ENCODE peak calls at places on chromosomes 7 and 10, in nine cellular contexts. B is mucosa of descending colon, T is adrenal gland, Y is fibroblast of the aortic adventitia, J is NB4, X is PC-9, U is AG10803, M is fibroblast of villous mesenchyme, C is cardiac fibroblast. G is an unnamed sample.

GRCh38 chr7:20085086-20085485 is 132.1 kb downstream of the MACC1 start:
- DNase-seq in T (no peak), B (no peak), J (no peak), X (no peak), U (peak), M (peak), Y (peak), C (peak), G (peak)

GRCh38 chr7:141500608-141501007 is 50.6 kb upstream of the AGK start:
- DNase-seq in J (no peak), Y (no peak), B (no peak), T (no peak), X (no peak), U (no peak), M (no peak), C (no peak), G (no peak)

GRCh38 chr7:70520604-70521003 is 611.3 kb upstream of the GALNT17 start:
- DNase-seq in X (no peak), C (no peak), B (no peak), T (no peak), J (no peak), Y (peak), M (no peak), U (peak), G (peak)

GRCh38 chr7:125828153-125828690 is 898.6 kb upstream of the POT1 start:
- DNase-seq in X (no peak), Y (peak), J (no peak), B (no peak), T (no peak), M (no peak), C (no peak), U (no peak), G (no peak)

GRCh38 chr10:110865184-110865803 is 6.4 kb upstream of the PDCD4 start:
- DNase-seq in B (no peak), M (peak), U (peak), J (no peak), T (no peak), X (peak), C (peak), Y (peak), G (peak)

GRCh38 chr7:107659666-107660065 is 962 bp upstream of the SLC26A4 start:
- DNase-seq in B (no peak), U (peak), X (no peak), M (peak), C (peak), T (no peak), J (peak), Y (peak), G (peak)

GRCh38 chr7:107173191-107173590 is 4.4 kb downstream of the HBP1 start:
- DNase-seq in Y (no peak), X (no peak), T (no peak), B (no peak), J (no peak), C (no peak), U (no peak), M (no peak), G (no peak)

GRCh38 chr10:68330852-68331454 is 911 bp upstream of the HNRNPH3 start:
- DNase-seq in M (peak), Y (peak), B (no peak), C (peak), U (peak), J (no peak), X (peak), T (peak), G (peak)

GRCh38 chr7:23022258-23022745 is 8.4 kb upstream of the HYCC1 start:
- DNase-seq in T (peak), C (peak), J (no peak), X (no peak), B (no peak), Y (peak), M (peak), U (peak), G (peak)

GRCh38 chr10:91613411-91614253 is 19.2 kb downstream of the PPP1R3C start:
- DNase-seq in X (peak), T (no peak), C (peak), Y (peak), J (no peak), B (no peak), U (peak), M (peak), G (peak)

GRCh38 chr10:69005704-69006103 is 17.1 kb downstream of the KIFBP start:
- DNase-seq in Y (no peak), J (no peak), C (no peak), B (no peak), X (no peak), U (no peak), T (no peak), M (no peak), G (no peak)

GRCh38 chr10:23910296-23910695 is 298.6 kb upstream of the KIAA1217 start:
- DNase-seq in X (no peak), U (no peak), T (no peak), C (no peak), M (no peak), B (no peak), J (no peak), Y (no peak), G (no peak)

GRCh38 chr10:52525761-52526160 is 211.7 kb downstream of the DKK1 start:
- DNase-seq in B (no peak), T (no peak), C (peak), M (peak), U (peak), J (no peak), X (peak), Y (peak), G (peak)

GRCh38 chr10:50552771-50553535 is 70.8 kb downstream of the SGMS1 start:
- DNase-seq in U (peak), Y (no peak), B (no peak), C (peak), X (no peak), J (peak), M (peak), T (no peak), G (peak)

GRCh38 chr10:91185239-91185875 is 35.1 kb upstream of the PCGF5 start:
- DNase-seq in B (no peak), U (peak), C (peak), M (peak), T (peak), X (peak), J (no peak), Y (peak), G (peak)

GRCh38 chr10:74114041-74114448 is 36.6 kb downstream of the AP3M1 start:
- DNase-seq in J (no peak), U (no peak), Y (no peak), C (no peak), T (no peak), X (no peak), B (no peak), M (no peak), G (peak)

GRCh38 chr10:89916481-89916880 is 215.1 kb downstream of the KIF20B start:
- DNase-seq in U (no peak), J (no peak), Y (no peak), B (no peak), C (peak), X (peak), M (peak), T (no peak), G (no peak)

GRCh38 chr7:24912874-24913514 is 67.0 kb downstream of the OSBPL3 start:
- DNase-seq in Y (no peak), M (no peak), B (no peak), X (no peak), C (no peak), J (no peak), U (no peak), T (no peak), G (no peak)

GRCh38 chr10:86687750-86688149 is 19.4 kb downstream of the LDB3 start:
- DNase-seq in U (peak), C (peak), Y (peak), T (no peak), J (no peak), M (peak), X (no peak), B (no peak), G (peak)

GRCh38 chr7:132030161-132030568 is 473.7 kb upstream of the PODXL start:
- DNase-seq in U (no peak), X (peak), J (no peak), B (peak), Y (peak), M (no peak), T (peak), C (peak), G (no peak)

GRCh38 chr10:33109384-33109783 is 151.4 kb upstream of the ITGB1 start:
- DNase-seq in Y (no peak), U (no peak), C (peak), B (no peak), J (no peak), M (no peak), X (no peak), T (no peak), G (no peak)

GRCh38 chr10:87675396-87676376 is 16.0 kb downstream of the PAPSS2 start:
- DNase-seq in B (no peak), X (no peak), J (no peak), Y (peak), T (no peak), U (peak), M (peak), C (peak), G (peak)

GRCh38 chr7:148911626-148912025 is 27.5 kb upstream of the EZH2 start:
- DNase-seq in M (no peak), B (no peak), T (no peak), U (no peak), J (no peak), C (no peak), Y (no peak), X (peak), G (no peak)

GRCh38 chr10:30589441-30589840 is 40.1 kb downstream of the LYZL2 start:
- DNase-seq in U (no peak), X (no peak), T (peak), Y (no peak), C (no peak), M (no peak), J (no peak), B (no peak), G (no peak)

GRCh38 chr7:47266131-47266706 is 315.7 kb downstream of the TNS3 start:
- DNase-seq in U (peak), X (peak), B (peak), J (peak), T (peak), M (peak), Y (peak), C (peak), G (peak)

GRCh38 chr7:146773506-146773905 is 656.9 kb downstream of the CNTNAP2 start:
- DNase-seq in B (no peak), J (no peak), M (no peak), Y (no peak), U (no peak), C (no peak), X (no peak), T (no peak), G (no peak)

GRCh38 chr7:146768941-146769340 is 652.3 kb downstream of the CNTNAP2 start:
- DNase-seq in T (no peak), C (no peak), B (no peak), X (no peak), J (no peak), U (no peak), M (no peak), Y (no peak), G (no peak)

GRCh38 chr7:146772581-146772980 is 656.0 kb downstream of the CNTNAP2 start:
- DNase-seq in X (no peak), B (no peak), T (no peak), M (no peak), C (no peak), Y (no peak), J (peak), U (no peak), G (no peak)
- TF ChIP-seq CTCF in X (peak), B (no peak), T (no peak), M (no peak), C (no peak), Y (no peak), J (peak), U (no peak), G (no peak)

DNA sequence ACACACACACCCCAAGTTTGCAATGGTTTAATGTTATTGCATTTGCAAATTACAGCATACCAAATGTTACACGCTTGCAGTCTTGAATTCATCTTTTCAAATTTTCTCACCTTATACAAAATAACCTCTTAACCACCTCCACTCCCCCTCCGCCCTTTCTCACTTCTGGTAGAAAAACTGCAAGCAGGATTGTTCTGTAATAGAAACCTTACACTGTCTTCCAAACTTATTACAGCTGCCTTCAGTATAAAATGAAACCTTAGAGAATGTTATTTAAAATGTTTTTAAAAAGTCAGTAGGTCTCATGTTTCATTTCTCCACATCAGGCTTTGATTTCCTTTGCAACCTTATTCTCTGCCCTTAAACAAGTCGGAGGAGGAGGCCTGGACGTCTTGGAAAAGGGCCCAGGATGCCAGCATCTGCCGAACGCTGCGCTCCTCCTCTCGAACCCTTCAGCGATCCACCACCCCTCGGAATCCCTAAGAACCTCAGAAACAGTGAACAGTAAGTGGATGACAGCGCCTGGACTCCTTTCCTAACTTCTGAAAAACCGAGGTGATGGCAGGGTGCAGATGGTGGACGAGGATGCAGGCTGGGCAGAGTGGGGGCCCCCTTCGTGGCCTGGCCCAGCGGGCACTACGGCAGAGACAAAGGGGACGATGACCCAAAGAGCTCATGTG is 74.0 kb downstream of the FGFR2 start:
- DNase-seq in M (no peak), J (no peak), T (no peak), Y (no peak), C (no peak), U (peak), B (no peak), X (no peak), G (no peak)
- H3K4me3 ChIP-seq in M (no peak), J (no peak), T (no peak), Y (no peak), C (no peak), U (no peak), B (no peak), X (no peak), G (no peak)

DNA sequence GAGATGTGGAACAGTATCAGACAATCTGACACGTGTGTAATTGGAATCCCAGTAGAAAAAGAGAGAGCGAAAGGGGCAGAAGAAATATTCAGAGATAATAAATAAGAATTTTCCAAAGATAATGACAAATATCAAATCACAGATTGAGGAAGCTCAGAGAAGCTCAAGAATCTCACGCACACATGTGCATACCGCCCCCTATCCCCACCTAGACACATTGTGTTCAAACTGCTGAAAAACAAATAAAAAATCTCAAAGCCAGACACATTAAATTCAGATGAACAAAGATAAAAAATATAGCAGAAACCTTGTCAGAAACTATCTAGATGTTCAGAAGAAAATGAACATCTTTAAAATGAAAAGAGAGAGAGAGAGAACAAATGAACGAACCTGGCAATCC is 17.2 kb downstream of the SFR1 start:
- DNase-seq in X (no peak), J (peak), U (no peak), T (no peak), C (no peak), B (no peak), Y (peak), M (peak), G (peak)
- TF ChIP-seq CTCF in X (peak), J (peak), U (peak), T (no peak), C (peak), B (no peak), Y (peak), M (peak), G (peak)

DNA sequence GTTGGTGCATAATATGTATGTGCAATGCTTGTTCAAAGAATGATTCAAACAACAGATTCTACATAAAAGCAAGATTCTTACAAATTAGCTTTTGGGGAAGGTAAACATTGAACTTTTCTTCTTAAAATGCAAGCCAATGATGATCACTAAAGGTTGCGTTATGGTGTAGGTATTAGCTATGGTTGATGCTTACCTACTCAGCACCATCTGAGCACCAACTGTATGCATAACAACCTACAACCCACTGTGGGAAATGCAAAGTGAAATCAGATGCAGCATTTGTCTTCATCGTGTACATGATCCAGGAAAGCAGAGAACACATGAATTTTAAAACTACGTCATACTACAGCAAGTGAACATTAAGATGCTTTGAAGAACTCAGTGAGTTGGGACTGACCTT is 2.6 kb downstream of the FAM171A1 start:
- DNase-seq in C (no peak), U (no peak), T (no peak), J (no peak), B (no peak), M (no peak), X (no peak), Y (no peak), G (no peak)
- H3K4me3 ChIP-seq in C (no peak), U (no peak), T (no peak), J (no peak), B (no peak), M (no peak), X (no peak), Y (peak), G (no peak)

DNA sequence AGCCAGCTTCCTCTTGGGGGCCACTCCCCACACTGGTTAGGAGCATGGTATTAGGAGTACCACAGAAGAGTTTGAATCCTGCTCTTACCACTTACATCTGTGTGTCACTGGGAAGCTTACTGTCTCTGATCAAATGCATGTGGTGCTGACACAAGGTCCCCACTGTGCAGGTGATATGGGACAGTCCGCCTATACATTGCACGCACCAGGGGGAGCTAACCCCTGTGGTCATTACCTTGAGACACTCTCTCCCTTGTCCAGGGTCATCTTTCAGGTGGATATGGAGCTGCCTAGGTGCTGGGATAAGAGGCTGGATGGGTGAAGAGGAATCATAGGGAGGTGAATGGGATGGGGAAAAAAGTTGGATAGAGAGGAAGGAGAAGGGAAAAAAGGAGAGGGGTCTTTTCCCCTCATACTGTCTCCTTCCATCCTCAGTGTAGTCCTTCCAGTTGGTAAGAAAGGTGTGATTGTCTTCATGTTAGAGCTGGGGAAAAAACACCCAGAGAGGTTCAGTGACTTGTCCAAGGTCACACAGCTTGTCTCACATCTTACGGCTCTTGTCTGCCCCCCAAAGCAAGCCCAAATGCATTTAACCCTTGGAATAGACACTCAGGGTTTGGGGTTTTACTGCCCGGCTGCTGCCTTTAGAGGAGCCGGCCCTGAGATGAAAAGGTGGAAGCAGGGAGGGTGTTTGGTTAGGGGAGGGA is 125.9 kb downstream of the CDH23 start:
- DNase-seq in C (no peak), U (no peak), Y (no peak), B (no peak), M (no peak), T (no peak), J (no peak), X (peak), G (no peak)
- TF ChIP-seq CTCF in C (no peak), U (no peak), Y (no peak), B (no peak), M (no peak), T (no peak), J (no peak), X (peak), G (no peak)